ENCODE peak calls at places on chromosomes 1 and 21, in five cellular contexts. M is transverse colon, S is SK-N-SH, N is sigmoid colon, H is A549. P is an unnamed sample.

GRCh38 chr1:46244656-46245371 is 2.7 kb upstream of the RAD54L start:
- DNase-seq in S (peak), N (no peak), H (peak), M (no peak), P (no peak)

GRCh38 chr1:7379445-7379971 is 391.6 kb upstream of the VAMP3 start:
- DNase-seq in N (peak), H (no peak), S (no peak), M (no peak), P (peak)

GRCh38 chr1:39023140-39023539 is 3.0 kb upstream of the NDUFS5 start:
- DNase-seq in M (no peak), S (no peak), H (no peak), N (no peak), P (no peak)

GRCh38 chr1:33784876-33785275 is 79.0 kb upstream of the HMGB4 start:
- DNase-seq in H (no peak), N (no peak), S (no peak), M (no peak), P (no peak)

GRCh38 chr21:26795866-26796329 is 49.3 kb downstream of the ADAMTS1 start:
- DNase-seq in S (peak), N (peak), H (peak), M (peak), P (peak)

GRCh38 chr1:53982762-53983101 is 35.3 kb downstream of the LDLRAD1 start:
- DNase-seq in H (no peak), S (no peak), M (no peak), N (no peak), P (no peak)

GRCh38 chr21:41511858-41512257 is 3.9 kb upstream of the TMPRSS2 start:
- DNase-seq in N (no peak), M (no peak), S (no peak), H (no peak), P (no peak)

GRCh38 chr1:39954261-39954869 is 580 bp upstream of the MFSD2A start:
- DNase-seq in H (no peak), S (no peak), N (no peak), M (no peak), P (no peak)

GRCh38 chr1:24505816-24506215 is 3.2 kb downstream of the RCAN3 start:
- DNase-seq in H (no peak), S (no peak), M (no peak), N (no peak), P (no peak)

GRCh38 chr21:44925027-44925755 is 4.5 kb upstream of the ITGB2 start:
- DNase-seq in M (no peak), H (no peak), N (no peak), S (no peak), P (no peak)

GRCh38 chr1:162003825-162004205 is 19.9 kb downstream of the OLFML2B start:
- DNase-seq in H (no peak), M (no peak), N (no peak), S (no peak), P (no peak)

GRCh38 chr1:183687546-183688279 is 34.6 kb upstream of the APOBEC4 start:
- DNase-seq in N (no peak), S (no peak), H (no peak), M (no peak), P (no peak)

GRCh38 chr1:161069731-161070270 is at the start of gene ARHGAP30:
- DNase-seq in M (peak), N (peak), S (no peak), H (no peak), P (peak)

GRCh38 chr1:82388679-82389078 is 587.9 kb downstream of the ADGRL2 start:
- DNase-seq in H (no peak), N (no peak), S (no peak), M (no peak), P (no peak)

GRCh38 chr21:36169465-36170128 is 13.0 kb downstream of the DOP1B start:
- DNase-seq in M (no peak), H (no peak), N (no peak), S (no peak), P (no peak)

GRCh38 chr1:184276416-184276815 is 110.4 kb upstream of the C1orf21 start:
- DNase-seq in H (no peak), S (no peak), M (no peak), N (no peak), P (no peak)

GRCh38 chr1:214331180-214331579 is 50.2 kb downstream of the SMYD2 start:
- DNase-seq in S (no peak), M (no peak), N (no peak), H (no peak), P (peak)

GRCh38 chr1:163147019-163147418 is 55.7 kb downstream of the RGS5 start:
- DNase-seq in S (peak), M (no peak), H (no peak), N (no peak), P (no peak)

GRCh38 chr1:106121728-106122127 is 934.7 kb upstream of the PRMT6 start:
- DNase-seq in H (no peak), N (no peak), S (no peak), M (no peak), P (no peak)

GRCh38 chr1:214558002-214558770 is 6.8 kb upstream of the PTPN14 start:
- DNase-seq in N (no peak), S (no peak), M (no peak), H (peak), P (no peak)

GRCh38 chr1:2074944-2075740 is 24.9 kb downstream of the PRKCZ start:
- DNase-seq in H (no peak), M (no peak), S (peak), N (no peak), P (no peak)

GRCh38 chr1:209601809-209602657 is 18.5 kb downstream of the CAMK1G start:
- DNase-seq in S (peak), H (peak), M (peak), N (no peak), P (peak)

GRCh38 chr1:54298284-54299033 is 98.5 kb downstream of the MRPL37 start:
- DNase-seq in H (peak), S (peak), M (no peak), N (no peak), P (peak)

GRCh38 chr1:217554849-217555248 is 76.0 kb downstream of the GPATCH2 start:
- DNase-seq in S (no peak), H (no peak), N (no peak), M (no peak), P (no peak)

GRCh38 chr1:233240839-233241682 is 54.5 kb downstream of the PCNX2 start:
- DNase-seq in S (peak), H (peak), N (no peak), M (peak), P (peak)

GRCh38 chr21:26982767-26983166 is 15.9 kb upstream of the ADAMTS5 start:
- DNase-seq in H (no peak), M (no peak), N (no peak), S (no peak), P (no peak)

GRCh38 chr21:31293986-31294385 is 50.1 kb downstream of the TIAM1 start:
- DNase-seq in N (no peak), M (no peak), H (peak), S (no peak), P (no peak)

GRCh38 chr21:45590726-45591618 is 48.7 kb upstream of the SLC19A1 start:
- DNase-seq in M (peak), N (peak), S (no peak), H (no peak), P (no peak)

GRCh38 chr1:94258873-94259331 is 21.5 kb upstream of the ARHGAP29 start:
- DNase-seq in N (peak), S (peak), H (peak), M (peak), P (no peak)

GRCh38 chr1:95323117-95323516 is 89.1 kb downstream of the RWDD3 start:
- DNase-seq in H (no peak), M (no peak), N (no peak), S (no peak), P (no peak)

GRCh38 chr1:153617677-153618076 is 1.6 kb upstream of the S100A14 start:
- DNase-seq in N (peak), S (peak), H (no peak), M (peak), P (peak)

GRCh38 chr1:100455478-100456072 is 82.4 kb upstream of the GPR88 start:
- DNase-seq in M (no peak), H (no peak), S (peak), N (no peak), P (no peak)

GRCh38 chr1:183911285-183911684 is 106.4 kb downstream of the RGL1 start:
- DNase-seq in H (no peak), N (no peak), M (peak), S (no peak), P (no peak)

GRCh38 chr1:99305626-99306025 is 41.3 kb downstream of the PLPPR4 start:
- DNase-seq in M (no peak), N (no peak), H (no peak), S (no peak), P (no peak)

DNA sequence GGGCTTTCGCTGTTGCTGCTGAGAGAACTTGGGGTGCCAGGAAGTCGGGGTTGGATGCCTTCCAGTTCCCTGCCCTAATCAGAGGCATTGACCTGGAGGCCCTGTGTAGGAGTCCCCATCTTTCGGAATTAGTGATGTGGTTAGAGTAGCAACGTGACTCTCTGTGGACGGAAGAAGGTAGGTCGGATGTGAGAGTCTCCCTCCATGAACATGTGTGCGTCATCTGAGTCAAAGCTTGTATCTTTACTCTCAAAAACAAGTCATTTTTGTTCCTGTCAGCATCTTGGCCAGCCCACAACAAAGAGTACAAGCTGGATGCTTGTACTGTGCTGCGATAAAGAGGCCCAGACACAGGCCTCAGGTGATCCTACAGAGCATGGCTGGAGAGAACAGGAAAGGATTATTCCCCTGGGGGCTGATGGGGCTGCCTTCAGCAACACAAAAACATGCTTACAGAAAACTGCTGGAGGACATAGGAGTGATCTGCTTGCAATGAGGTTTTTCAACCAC is 31.0 kb upstream of the IL10 start:
- DNase-seq in N (no peak), M (peak), S (no peak), H (no peak), P (peak)
- TF ChIP-seq EP300 in N (no peak), M (no peak), S (no peak), H (no peak), P (no peak)

GRCh38 chr1:92482665-92483441 is 3.9 kb downstream of the GFI1 start:
- DNase-seq in M (peak), S (peak), N (no peak), H (no peak), P (no peak)

GRCh38 chr1:92484472-92485373 is 2.0 kb downstream of the GFI1 start:
- DNase-seq in H (peak), M (peak), S (peak), N (no peak), P (peak)

GRCh38 chr1:92482404-92482664 is 4.4 kb downstream of the GFI1 start:
- DNase-seq in S (no peak), N (no peak), M (no peak), H (no peak), P (no peak)

GRCh38 chr1:92484171-92484471 is 2.6 kb downstream of the GFI1 start:
- DNase-seq in S (peak), N (no peak), M (no peak), H (no peak), P (no peak)

GRCh38 chr1:92483442-92484170 is 3.1 kb downstream of the GFI1 start:
- DNase-seq in S (peak), H (no peak), N (no peak), M (peak), P (no peak)
- H3K4me3 ChIP-seq in S (no peak), H (peak), N (no peak), M (peak), P (peak)

GRCh38 chr1:86155807-86156561 is 588 bp downstream of the COL24A1 start:
- DNase-seq in S (peak), H (no peak), M (peak), N (peak), P (no peak)
- H3K27ac ChIP-seq in S (no peak), H (no peak), M (peak), N (peak), P (peak)

GRCh38 chr1:58971629-58972140 is 187.8 kb upstream of the JUN start:
- DNase-seq in S (no peak), N (peak), H (peak), M (no peak), P (peak)
- TF ChIP-seq EP300 in S (no peak), N (no peak), H (no peak), M (no peak), P (no peak)

DNA sequence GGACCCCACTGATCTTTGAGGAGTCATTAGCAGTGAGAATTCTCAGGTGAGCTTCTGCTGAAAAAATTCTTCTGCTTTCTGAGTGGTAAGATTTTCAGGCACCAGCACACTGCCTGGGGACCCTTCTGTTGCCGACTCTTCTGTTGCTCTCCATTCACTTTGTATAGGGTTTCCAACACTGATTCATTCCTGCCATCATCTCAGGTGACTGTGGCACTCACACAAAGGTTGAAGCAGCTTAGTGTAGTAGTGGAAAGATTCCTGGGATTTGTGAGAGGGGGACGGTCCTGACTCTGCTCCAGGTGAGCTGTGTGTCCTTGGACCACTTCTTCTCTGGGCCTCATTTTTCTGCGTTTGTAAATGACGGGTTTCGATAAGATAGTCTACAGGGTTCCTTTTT is 9.4 kb downstream of the UTP11 start:
- DNase-seq in N (no peak), M (no peak), H (no peak), S (no peak), P (no peak)
- H3K4me3 ChIP-seq in N (no peak), M (no peak), H (no peak), S (no peak), P (no peak)

GRCh38 chr1:31760901-31761470 is 3.2 kb downstream of the ADGRB2 start:
- DNase-seq in N (peak), M (peak), S (peak), H (peak), P (peak)

GRCh38 chr1:31761883-31762282 is 2.3 kb downstream of the ADGRB2 start:
- DNase-seq in N (no peak), H (no peak), S (no peak), M (no peak), P (no peak)

GRCh38 chr1:31762726-31763670 is 1.1 kb downstream of the ADGRB2 start:
- DNase-seq in H (peak), M (peak), N (peak), S (peak), P (peak)

GRCh38 chr1:31763671-31764306 is 351 bp downstream of the ADGRB2 start:
- DNase-seq in M (no peak), H (no peak), N (no peak), S (no peak), P (no peak)

DNA sequence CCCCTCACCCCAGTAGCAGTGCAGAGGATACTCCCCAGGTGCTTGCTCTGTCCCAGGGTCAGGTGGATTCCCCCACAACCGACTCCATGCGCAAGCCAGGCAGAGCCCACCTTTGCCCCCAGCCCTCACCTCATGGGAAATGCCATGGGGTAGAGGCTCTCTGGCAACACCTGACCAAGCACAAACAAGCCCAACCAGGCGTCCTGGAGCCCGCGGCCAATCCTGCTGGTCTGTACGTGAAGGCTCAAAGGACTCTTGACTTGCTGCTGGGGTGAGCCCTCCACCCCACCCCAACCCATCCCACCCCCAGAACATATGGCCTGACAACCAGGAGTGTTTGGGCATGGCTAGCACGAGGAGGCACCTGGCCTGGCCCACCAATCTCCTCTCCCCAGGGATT is 1.8 kb downstream of the ADGRB2 start:
- DNase-seq in N (no peak), S (no peak), M (no peak), H (no peak), P (no peak)
- H3K27ac ChIP-seq in N (no peak), S (no peak), M (no peak), H (no peak), P (no peak)

GRCh38 chr1:205630241-205630640 is 1.6 kb downstream of the ELK4 start:
- DNase-seq in N (no peak), M (no peak), H (no peak), S (no peak), P (no peak)
- TF ChIP-seq EP300 in N (no peak), M (no peak), H (no peak), S (no peak), P (no peak)

GRCh38 chr1:222897527-222898190 is 82.8 kb downstream of the DISP1 start:
- DNase-seq in N (no peak), M (no peak), H (no peak), S (no peak), P (no peak)
- H3K4me3 ChIP-seq in N (no peak), M (peak), H (peak), S (peak), P (peak)

DNA sequence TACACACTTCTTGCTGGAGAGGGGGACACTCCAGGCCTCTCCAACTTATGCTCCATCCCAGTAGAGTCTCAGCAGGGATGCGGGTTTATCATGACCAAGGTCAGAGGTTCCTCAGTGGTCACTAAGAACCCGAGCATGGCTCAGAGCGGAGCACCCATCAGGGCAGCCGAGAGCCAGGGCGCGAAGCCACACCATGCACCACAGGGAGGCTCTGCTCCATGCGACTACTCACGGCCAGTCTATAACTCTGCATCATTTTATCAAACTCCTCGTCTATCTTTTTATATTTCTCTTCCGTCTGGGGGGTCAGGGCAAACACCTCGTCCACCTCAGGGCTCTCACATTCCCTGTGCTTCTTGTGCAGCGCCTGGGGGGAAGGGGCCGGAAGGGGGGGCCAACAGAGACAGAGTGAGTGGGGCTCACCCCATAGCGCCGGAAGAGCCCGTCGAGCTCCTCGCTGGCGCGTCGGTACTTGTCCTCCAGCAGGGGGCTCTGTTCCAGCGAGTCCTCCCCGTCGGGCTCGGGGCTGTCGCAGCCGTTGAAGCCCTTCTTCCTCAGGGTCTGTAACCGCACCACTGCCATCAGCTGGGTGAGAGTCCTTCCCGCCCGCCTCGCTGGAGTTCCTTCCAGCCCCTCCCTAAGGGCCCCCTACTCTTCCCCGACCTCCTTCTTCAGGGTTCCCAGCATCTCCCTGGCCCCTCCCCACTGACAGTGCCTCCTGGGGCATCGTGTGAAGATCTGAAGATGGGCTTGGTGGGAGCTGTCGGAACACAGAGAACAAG is 20.0 kb downstream of the MEF2D start:
- DNase-seq in H (peak), N (peak), M (peak), S (peak), P (peak)
- H3K27ac ChIP-seq in H (no peak), N (peak), M (peak), S (no peak), P (peak)

P was measured in stomach.